ENCODE peak calls at places on chromosomes 7 and 10, in ten cellular contexts. F, M, R, Z, E, X, N, H, Y and D are unnamed samples.

GRCh38 chr10:69644658-69645295 is 14.7 kb downstream of the FAM241B start:
- DNase-seq in F (no peak), M (no peak), R (peak), Z (no peak), E (peak), X (peak), N (no peak), H (peak), Y (peak), D (peak)

GRCh38 chr7:103810112-103810744 is 179.2 kb downstream of the RELN start:
- DNase-seq in F (no peak), M (no peak), R (no peak), Z (peak), E (no peak), X (no peak), N (no peak), H (no peak), Y (peak), D (no peak)

GRCh38 chr7:116311816-116312471 is 101.6 kb downstream of the TES start:
- DNase-seq in F (no peak), M (no peak), R (no peak), Z (no peak), E (no peak), X (no peak), N (no peak), H (no peak), Y (no peak), D (no peak)

GRCh38 chr10:98030991-98031431 is 590 bp upstream of the CRTAC1 start:
- DNase-seq in F (no peak), M (no peak), R (no peak), Z (no peak), E (no peak), X (no peak), N (no peak), H (peak), Y (peak), D (no peak)

GRCh38 chr7:46059308-46060020 is 138.4 kb upstream of the IGFBP3 start:
- DNase-seq in F (no peak), M (no peak), R (peak), Z (no peak), E (no peak), X (no peak), N (no peak), H (no peak), Y (no peak), D (no peak)

GRCh38 chr7:155580367-155580766 is 34.0 kb upstream of the CNPY1 start:
- DNase-seq in F (no peak), M (no peak), R (peak), Z (no peak), E (no peak), X (no peak), N (peak), H (no peak), Y (no peak), D (no peak)

GRCh38 chr7:93142127-93142526 is 6.1 kb downstream of the SAMD9L start:
- DNase-seq in F (no peak), M (no peak), R (no peak), Z (no peak), E (no peak), X (no peak), N (no peak), H (no peak), Y (no peak), D (no peak)

GRCh38 chr10:14478639-14479038 is 147.9 kb upstream of the FRMD4A start:
- DNase-seq in F (peak), M (no peak), R (peak), Z (peak), E (no peak), X (peak), N (peak), H (peak), Y (peak), D (peak)

GRCh38 chr7:17185690-17186070 is 112.8 kb upstream of the AHR start:
- DNase-seq in F (no peak), M (no peak), R (no peak), Z (no peak), E (no peak), X (peak), N (no peak), H (no peak), Y (no peak), D (peak)

GRCh38 chr10:74854610-74855009 is 28.2 kb downstream of the KAT6B start:
- DNase-seq in F (no peak), M (no peak), R (no peak), Z (no peak), E (no peak), X (no peak), N (no peak), H (no peak), Y (peak), D (no peak)

GRCh38 chr10:29794776-29795635 is 160.2 kb upstream of the SVIL start:
- DNase-seq in F (no peak), M (no peak), R (no peak), Z (no peak), E (no peak), X (no peak), N (no peak), H (no peak), Y (no peak), D (no peak)